ENCODE peak calls at places on chromosomes 5 and 9, in five cellular contexts. W, P, Q, C and J are unnamed samples. For H3K36me3, H3K27me3 and H3K4me1, the result is how much of the 10 kb centered on the place peaks cover.

GRCh38 chr5:66713998-66714397 is 117.8 kb downstream of the MAST4 start:
- DNase-seq in C (no peak), Q (peak), W (no peak), P (no peak), J (no peak)

GRCh38 chr5:37234288-37234687 is 14.9 kb downstream of the CPLANE1 start:
- DNase-seq in P (no peak), Q (no peak), W (no peak), C (no peak), J (no peak)

GRCh38 chr9:34428325-34428958 is 29.9 kb downstream of the FAM219A start:
- DNase-seq in C (no peak), P (no peak), W (peak), Q (peak), J (no peak)

GRCh38 chr5:45417285-45417996 is 278.7 kb downstream of the HCN1 start:
- DNase-seq in Q (no peak), P (no peak), C (no peak), W (no peak), J (no peak)

GRCh38 chr9:4382722-4383317 is 83.0 kb upstream of the GLIS3 start:
- DNase-seq in W (peak), C (no peak), P (no peak), Q (no peak), J (no peak)

GRCh38 chr9:69172895-69173294 is 1.2 kb upstream of the TJP2 start:
- DNase-seq in P (no peak), W (no peak), C (no peak), Q (no peak), J (no peak)

GRCh38 chr5:122091942-122092600 is 14.0 kb upstream of the LOX start:
- DNase-seq in C (no peak), W (peak), P (no peak), Q (peak), J (no peak)

GRCh38 chr5:131635755-131636479 is 888 bp upstream of the RAPGEF6 start:
- DNase-seq in C (peak), P (no peak), W (no peak), Q (no peak), J (no peak)

GRCh38 chr9:86718373-86718772 is 228.9 kb downstream of the GAS1 start:
- DNase-seq in Q (no peak), P (no peak), C (no peak), W (no peak), J (no peak)

GRCh38 chr5:114238771-114239313 is 123.0 kb upstream of the KCNN2 start:
- DNase-seq in C (no peak), Q (peak), P (no peak), W (peak), J (no peak)

GRCh38 chr5:90386099-90386710 is 23.4 kb downstream of the CETN3 start:
- DNase-seq in C (no peak), Q (peak), P (no peak), W (peak), J (no peak)

GRCh38 chr5:156846914-156847313 is 3.2 kb upstream of the PPP1R2B start:
- DNase-seq in W (no peak), P (no peak), Q (no peak), C (no peak), J (no peak)

GRCh38 chr5:78613756-78614155 is 34.8 kb downstream of the LHFPL2 start:
- DNase-seq in C (no peak), W (no peak), Q (no peak), P (no peak), J (no peak)

GRCh38 chr5:110969502-110969901 is 102.0 kb upstream of the TSLP start:
- DNase-seq in P (no peak), C (no peak), Q (no peak), W (no peak), J (no peak)

GRCh38 chr5:56155992-56156584 is 77.0 kb downstream of the ANKRD55 start:
- DNase-seq in P (no peak), W (no peak), C (no peak), Q (no peak), J (no peak)

GRCh38 chr5:141681695-141682641 is at the start of gene ARAP3:
- DNase-seq in P (no peak), C (no peak), W (peak), Q (peak), J (peak)

GRCh38 chr5:1594336-1595106 is 70.8 kb upstream of the LPCAT1 start:
- DNase-seq in W (no peak), Q (no peak), P (peak), C (peak), J (peak)

GRCh38 chr9:127360205-127360604 is 36.8 kb upstream of the SLC2A8 start:
- DNase-seq in W (no peak), P (no peak), C (no peak), Q (no peak), J (no peak)

GRCh38 chr5:74141053-74141452 is 499.5 kb downstream of the ENC1 start:
- DNase-seq in Q (peak), C (no peak), P (no peak), W (peak), J (no peak)

DNA sequence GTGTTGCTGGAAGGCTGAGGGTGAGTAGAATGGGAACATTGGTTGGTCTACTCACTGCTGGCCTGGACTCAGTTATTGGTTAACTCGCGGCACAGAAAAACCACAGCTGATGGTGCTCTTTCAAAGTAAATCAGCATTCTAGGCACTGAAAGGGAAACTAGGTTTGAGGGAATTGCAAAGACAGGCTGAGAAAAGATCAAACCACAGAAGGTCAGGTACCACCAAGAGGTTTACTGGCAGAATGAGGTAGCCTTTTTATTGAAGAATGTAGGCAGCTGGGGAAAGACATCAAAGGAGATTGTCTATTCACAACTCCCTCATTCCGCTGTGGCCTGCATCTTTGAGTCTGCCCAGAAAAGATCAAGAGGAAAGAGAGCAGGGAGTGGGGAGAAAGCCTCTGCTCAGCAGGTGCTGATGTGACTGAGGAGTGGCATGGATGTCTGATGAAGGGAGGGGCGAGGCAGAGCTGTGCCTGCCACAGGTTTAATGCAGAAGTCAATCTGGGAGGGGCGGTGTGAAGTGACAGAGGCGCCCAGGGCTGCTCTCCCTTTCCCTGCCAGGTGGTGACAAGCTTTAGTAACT is 255.5 kb downstream of the MAN2A1 start:
- DNase-seq in C (no peak), Q (peak), P (no peak), W (no peak), J (no peak)
- H3K36me3 ChIP-seq in C (under half), Q (under half), P (under half), W (under half), J (under half)

DNA sequence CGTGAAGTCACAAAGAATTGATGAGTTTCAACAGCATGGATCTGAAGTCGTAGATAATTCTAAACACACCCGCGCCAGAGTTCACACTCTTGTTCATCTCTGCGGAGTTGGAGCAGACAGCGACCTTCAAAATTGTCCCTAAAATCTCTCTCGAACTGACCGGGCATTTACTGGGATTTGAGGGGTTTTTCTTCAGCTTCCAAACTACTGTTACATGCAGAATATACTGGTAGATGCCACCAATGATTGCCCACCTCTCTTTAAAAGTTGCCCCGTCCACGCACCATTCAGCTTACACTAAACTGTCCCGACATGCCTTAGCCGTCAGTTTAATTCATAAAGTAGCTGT is 5.2 kb upstream of the ISL1 start:
- DNase-seq in W (no peak), Q (no peak), P (no peak), C (no peak), J (no peak)
- H3K27me3 ChIP-seq in W (under half), Q (half or more), P (under half), C (under half), J (under half)

GRCh38 chr9:121916008-121916407 is 177.1 kb downstream of the TTLL11 start:
- DNase-seq in Q (peak), W (peak), P (no peak), C (no peak), J (no peak)

GRCh38 chr9:121915304-121915625 is 177.8 kb downstream of the TTLL11 start:
- DNase-seq in P (no peak), W (no peak), Q (no peak), C (no peak), J (no peak)

GRCh38 chr9:121914017-121914595 is 179.0 kb downstream of the TTLL11 start:
- DNase-seq in W (no peak), P (no peak), C (no peak), Q (no peak), J (no peak)

GRCh38 chr9:121912812-121913627 is 180.1 kb downstream of the TTLL11 start:
- DNase-seq in C (no peak), W (peak), Q (peak), P (no peak), J (no peak)

DNA sequence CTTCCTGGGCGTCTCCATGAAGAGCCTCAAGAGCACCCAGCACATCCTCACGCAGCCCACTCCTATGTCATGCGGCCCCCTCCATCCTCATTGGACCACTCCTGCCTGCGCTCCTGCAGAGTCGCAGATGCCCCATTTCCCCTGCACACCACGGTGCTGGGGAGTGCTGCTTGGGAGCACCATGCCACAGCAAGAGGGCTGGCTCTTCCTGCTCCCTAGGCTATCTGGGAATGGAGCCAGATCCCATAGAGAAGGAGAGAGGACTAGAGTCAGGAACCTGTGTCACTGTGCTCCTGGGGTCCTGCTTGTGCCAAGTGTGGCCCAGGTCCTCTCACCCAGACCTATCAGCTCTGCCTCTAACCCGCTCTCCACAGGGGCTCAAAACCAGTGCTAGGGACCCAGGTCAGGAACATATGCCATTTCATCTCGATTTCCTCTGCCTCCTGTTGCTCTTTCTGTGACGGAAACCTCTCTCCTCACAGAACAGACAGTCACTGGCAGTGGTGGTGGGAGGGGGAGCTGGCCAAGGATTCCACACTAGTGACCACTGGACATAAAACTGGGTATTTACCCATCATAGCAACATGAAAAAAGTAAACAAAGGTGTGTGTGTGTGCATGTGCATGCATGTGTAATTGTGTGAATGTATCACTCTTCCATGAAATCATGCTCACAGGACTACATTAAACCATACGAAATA is 178.4 kb downstream of the TTLL11 start:
- DNase-seq in W (no peak), P (no peak), Q (no peak), C (no peak), J (no peak)
- H3K4me1 ChIP-seq in W (under half), P (under half), Q (under half), C (under half), J (under half)

GRCh38 chr5:160040471-160040835 is 31.5 kb downstream of the TTC1 start:
- DNase-seq in Q (no peak), W (no peak), P (no peak), C (no peak), J (no peak)

GRCh38 chr5:160036884-160037283 is 27.9 kb downstream of the TTC1 start:
- DNase-seq in P (no peak), Q (no peak), C (no peak), W (no peak), J (no peak)

GRCh38 chr5:160042674-160043073 is 33.7 kb downstream of the TTC1 start:
- DNase-seq in Q (no peak), W (no peak), P (no peak), C (no peak), J (no peak)

GRCh38 chr5:160036243-160036642 is 27.3 kb downstream of the TTC1 start:
- DNase-seq in W (no peak), P (no peak), C (no peak), Q (no peak), J (no peak)

DNA sequence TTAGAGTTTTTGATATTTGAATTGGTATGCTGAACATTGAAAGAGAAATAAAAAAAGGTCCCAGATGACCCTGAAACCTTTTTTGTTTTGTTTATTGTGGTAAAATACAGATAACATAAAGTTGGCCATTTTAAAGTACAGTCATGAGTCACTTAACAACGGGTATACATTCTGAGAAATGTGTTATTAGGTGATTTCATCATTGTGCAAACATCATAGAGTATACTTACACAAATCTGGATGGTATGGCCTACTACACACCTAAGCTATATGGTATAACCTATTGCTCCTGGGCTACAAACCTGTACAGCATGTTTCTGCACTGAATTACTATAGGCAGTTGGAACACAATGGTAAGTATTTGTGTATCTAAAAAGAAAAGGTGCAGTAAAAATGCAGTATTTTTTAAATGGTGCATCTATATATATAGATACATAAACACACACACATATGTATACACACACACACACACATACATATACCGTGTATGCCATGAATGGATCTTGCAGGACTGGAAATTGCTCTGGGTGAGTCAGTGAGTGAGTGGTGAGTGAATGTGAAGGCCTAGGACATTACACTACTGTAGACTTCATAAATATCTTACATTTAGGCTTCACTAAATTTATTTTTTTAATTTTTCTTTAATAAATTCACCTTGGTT is 31.0 kb downstream of the TTC1 start:
- DNase-seq in P (no peak), Q (no peak), W (peak), C (no peak), J (no peak)
- H3K36me3 ChIP-seq in P (under half), Q (under half), W (under half), C (under half), J (half or more)

GRCh38 chr9:136665111-136665703 is 2.5 kb downstream of the EGFL7 start:
- DNase-seq in P (no peak), Q (no peak), C (no peak), W (no peak), J (no peak)

GRCh38 chr9:136664799-136665082 is 2.0 kb downstream of the EGFL7 start:
- DNase-seq in W (no peak), P (no peak), Q (no peak), C (no peak), J (no peak)

GRCh38 chr9:136663311-136663679 is 579 bp downstream of the EGFL7 start:
- DNase-seq in P (no peak), Q (no peak), C (no peak), W (no peak), J (no peak)

GRCh38 chr9:136662656-136663310 is at the start of gene EGFL7:
- DNase-seq in Q (no peak), C (no peak), P (no peak), W (no peak), J (no peak)

DNA sequence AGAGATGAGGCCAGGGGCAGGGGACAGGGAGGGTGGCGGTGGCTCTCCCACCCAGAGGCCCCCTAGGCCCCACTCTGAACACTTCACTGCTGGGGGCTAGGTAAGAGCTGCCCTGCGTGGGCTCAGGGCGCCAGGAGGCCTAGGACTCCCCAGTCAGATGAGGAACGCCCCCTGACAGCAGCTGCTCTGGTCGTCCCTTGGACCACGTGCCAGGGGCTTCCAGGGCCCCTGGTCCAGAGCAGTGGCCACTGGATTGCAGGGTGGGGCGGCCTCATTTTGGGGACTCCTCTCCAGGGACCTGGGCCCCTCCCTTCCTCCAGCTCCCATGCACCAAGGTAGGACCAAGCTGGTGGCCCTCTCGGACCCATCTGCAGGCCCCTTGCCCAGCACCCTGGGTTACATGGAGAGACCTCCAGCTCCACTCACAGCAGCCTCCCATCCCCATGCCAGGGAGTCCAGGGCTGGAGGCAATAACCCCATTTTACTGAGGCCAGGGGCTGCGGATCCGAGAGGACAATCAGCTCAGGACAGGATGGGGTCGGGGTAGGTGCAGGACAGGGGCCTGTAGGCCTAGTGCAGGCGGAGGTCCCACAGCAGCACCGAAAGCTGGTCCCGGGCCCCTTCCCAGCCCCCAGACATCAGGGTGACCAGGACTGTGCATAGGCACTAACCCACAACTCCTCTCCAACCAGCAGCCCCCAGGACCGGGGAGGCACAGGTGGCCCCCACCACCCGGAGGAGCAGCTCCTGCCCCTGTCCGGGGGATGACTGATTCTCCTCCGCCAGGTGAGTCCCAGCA is 1.5 kb downstream of the EGFL7 start:
- DNase-seq in Q (no peak), P (no peak), W (no peak), C (no peak), J (no peak)
- H3K27me3 ChIP-seq in Q (under half), P (under half), W (under half), C (under half), J (under half)

GRCh38 chr9:98881356-98881755 is 62.4 kb upstream of the COL15A1 start:
- DNase-seq in P (no peak), W (no peak), Q (no peak), C (no peak), J (peak)
- H3K4me1 ChIP-seq in P (under half), W (under half), Q (under half), C (under half), J (under half)

GRCh38 chr5:69265931-69266330 is 31.2 kb downstream of the CDK7 start:
- DNase-seq in C (no peak), Q (no peak), W (no peak), P (no peak), J (no peak)
- H3K36me3 ChIP-seq in C (under half), Q (under half), W (under half), P (under half), J (under half)

GRCh38 chr5:181042722-181043121 is 2.7 kb downstream of the BTNL9 start:
- DNase-seq in W (no peak), P (no peak), Q (no peak), C (no peak), J (no peak)
- H3K27me3 ChIP-seq in W (under half), P (under half), Q (under half), C (under half), J (under half)

GRCh38 chr9:131418143-131419028 is 24.5 kb downstream of the PRRC2B start:
- DNase-seq in P (no peak), W (peak), C (no peak), Q (no peak), J (no peak)
- H3K4me1 ChIP-seq in P (half or more), W (under half), C (half or more), Q (under half), J (half or more)